ENCODE peak calls at places on chromosomes 3 and 15, in four cellular contexts. One of them, this sample, is unnamed.

GRCh38 chr3:27976933-27977332 is 254.8 kb upstream of the EOMES start:
- DNase-seq in K562: no peak
- DNase-seq in HepG2: no peak
- DNase-seq in GM12878: no peak
- DNase-seq in this sample: no peak

GRCh38 chr3:4986611-4987373 is 7.6 kb downstream of the BHLHE40 start:
- DNase-seq in K562: peak; percentile 97
- DNase-seq in HepG2: peak; percentile 94
- DNase-seq in GM12878: no peak
- DNase-seq in this sample: peak; percentile 92

GRCh38 chr15:78302579-78302978 is 3.2 kb upstream of the SKIC8 start:
- DNase-seq in K562: peak; percentile 29
- DNase-seq in HepG2: no peak
- DNase-seq in GM12878: no peak
- DNase-seq in this sample: no peak

GRCh38 chr3:108698461-108698860 is 58.7 kb downstream of the RETNLB start:
- DNase-seq in K562: no peak
- DNase-seq in HepG2: no peak
- DNase-seq in GM12878: no peak
- DNase-seq in this sample: no peak

GRCh38 chr3:134040066-134040465 is 10.3 kb upstream of the SLCO2A1 start:
- DNase-seq in K562: no peak
- DNase-seq in HepG2: no peak
- DNase-seq in GM12878: no peak
- DNase-seq in this sample: no peak

GRCh38 chr3:59482684-59483083 is 432.9 kb upstream of the CFAP20DC start:
- DNase-seq in K562: no peak
- DNase-seq in HepG2: no peak
- DNase-seq in GM12878: no peak
- DNase-seq in this sample: no peak

GRCh38 chr3:46943237-46944187 is 33.0 kb downstream of the CCDC12 start:
- DNase-seq in K562: no peak
- DNase-seq in HepG2: peak; percentile 94
- DNase-seq in GM12878: no peak
- DNase-seq in this sample: no peak

GRCh38 chr15:101528108-101528916 is 38.8 kb upstream of the PCSK6 start:
- DNase-seq in K562: no peak
- DNase-seq in HepG2: peak; percentile 97
- DNase-seq in GM12878: no peak
- DNase-seq in this sample: no peak

GRCh38 chr3:44398853-44399252 is 60.3 kb downstream of the TCAIM start:
- DNase-seq in K562: no peak
- DNase-seq in HepG2: no peak
- DNase-seq in GM12878: no peak
- DNase-seq in this sample: no peak

GRCh38 chr3:136862611-136862951 is 573 bp downstream of the NCK1 start:
- DNase-seq in K562: peak; percentile 64
- DNase-seq in HepG2: peak; percentile 58
- DNase-seq in GM12878: no peak
- DNase-seq in this sample: peak; percentile 76

GRCh38 chr3:160403028-160403545 is 3.6 kb downstream of the SMC4 start:
- DNase-seq in K562: no peak
- DNase-seq in HepG2: no peak
- DNase-seq in GM12878: no peak
- DNase-seq in this sample: no peak

GRCh38 chr15:59406446-59406845 is 31.5 kb upstream of the FAM81A start:
- DNase-seq in K562: no peak
- DNase-seq in HepG2: no peak
- DNase-seq in GM12878: no peak
- DNase-seq in this sample: no peak

GRCh38 chr3:13595001-13595421 is 46.1 kb downstream of the FBLN2 start:
- DNase-seq in K562: no peak
- DNase-seq in HepG2: no peak
- DNase-seq in GM12878: no peak
- DNase-seq in this sample: no peak

GRCh38 chr15:36905908-36906307 is 194.4 kb downstream of the MEIS2 start:
- DNase-seq in K562: no peak
- DNase-seq in HepG2: no peak
- DNase-seq in GM12878: no peak
- DNase-seq in this sample: no peak

DNA sequence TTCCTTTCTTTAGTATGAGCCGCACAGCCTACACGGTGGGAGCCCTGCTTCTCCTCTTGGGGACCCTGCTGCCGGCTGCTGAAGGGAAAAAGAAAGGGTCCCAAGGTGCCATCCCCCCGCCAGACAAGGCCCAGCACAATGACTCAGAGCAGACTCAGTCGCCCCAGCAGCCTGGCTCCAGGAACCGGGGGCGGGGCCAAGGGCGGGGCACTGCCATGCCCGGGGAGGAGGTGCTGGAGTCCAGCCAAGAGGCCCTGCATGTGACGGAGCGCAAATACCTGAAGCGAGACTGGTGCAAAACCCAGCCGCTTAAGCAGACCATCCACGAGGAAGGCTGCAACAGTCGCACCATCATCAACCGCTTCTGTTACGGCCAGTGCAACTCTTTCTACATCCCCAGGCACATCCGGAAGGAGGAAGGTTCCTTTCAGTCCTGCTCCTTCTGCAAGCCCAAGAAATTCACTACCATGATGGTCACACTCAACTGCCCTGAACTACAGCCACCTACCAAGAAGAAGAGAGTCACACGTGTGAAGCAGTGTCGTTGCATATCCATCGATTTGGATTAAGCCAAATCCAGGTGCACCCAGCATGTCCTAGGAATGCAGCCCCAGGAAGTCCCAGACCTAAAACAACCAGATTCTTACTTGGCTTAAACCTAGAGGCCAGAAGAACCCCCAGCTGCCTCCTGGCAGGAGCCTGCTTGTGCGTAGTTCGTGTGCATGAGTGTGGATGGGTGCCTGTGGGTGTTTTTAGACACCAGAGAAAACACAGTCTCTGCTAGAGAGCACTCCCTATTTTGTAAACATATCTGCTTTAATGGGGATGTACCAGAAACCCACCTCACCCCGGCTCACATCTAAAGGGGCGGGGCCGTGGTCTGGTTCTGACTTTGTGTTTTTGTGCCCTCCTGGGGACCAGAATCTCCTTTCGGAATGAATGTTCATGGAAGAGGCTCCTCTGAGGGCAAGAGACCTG is 13.2 kb downstream of the GREM1 start:
- DNase-seq in K562: peak; percentile 75
- DNase-seq in HepG2: peak; percentile 47
- DNase-seq in GM12878: no peak
- DNase-seq in this sample: no peak
- TF ChIP-seq SIN3A in K562: no peak
- TF ChIP-seq SIN3A in HepG2: no peak
- TF ChIP-seq SIN3A in GM12878: no peak
- TF ChIP-seq SIN3A in this sample: no peak

GRCh38 chr3:184716652-184717607 is 5.1 kb upstream of the MAGEF1 start:
- DNase-seq in K562: no peak
- DNase-seq in HepG2: peak; percentile 12
- DNase-seq in GM12878: no peak
- DNase-seq in this sample: peak; percentile 48
- TF ChIP-seq FOXM1 in K562: no peak
- TF ChIP-seq FOXM1 in HepG2: no peak
- TF ChIP-seq FOXM1 in GM12878: no peak
- TF ChIP-seq FOXM1 in this sample: no peak

DNA sequence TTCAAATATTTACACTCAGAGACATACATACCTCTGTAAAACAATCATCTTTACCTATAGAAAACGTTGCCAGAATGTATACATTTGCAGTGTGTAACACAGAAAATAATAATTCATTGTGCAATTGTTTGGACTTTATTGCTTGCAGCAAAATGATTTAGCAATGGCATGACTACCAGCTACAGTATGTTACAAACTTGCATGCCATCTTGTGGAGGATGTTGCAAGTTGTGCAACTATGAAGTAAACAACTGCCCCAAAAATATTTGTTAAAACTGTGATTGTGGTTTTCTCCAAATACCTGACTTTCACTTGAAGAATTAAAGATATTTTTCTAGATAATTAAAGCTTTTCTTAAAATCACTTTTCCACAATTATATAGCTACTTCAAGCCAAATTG is 27.1 kb upstream of the C3orf49 start:
- DNase-seq in K562: no peak
- DNase-seq in HepG2: no peak
- DNase-seq in GM12878: no peak
- DNase-seq in this sample: no peak
- TF ChIP-seq SIN3A in K562: no peak
- TF ChIP-seq SIN3A in HepG2: no peak
- TF ChIP-seq SIN3A in GM12878: no peak
- TF ChIP-seq SIN3A in this sample: no peak

DNA sequence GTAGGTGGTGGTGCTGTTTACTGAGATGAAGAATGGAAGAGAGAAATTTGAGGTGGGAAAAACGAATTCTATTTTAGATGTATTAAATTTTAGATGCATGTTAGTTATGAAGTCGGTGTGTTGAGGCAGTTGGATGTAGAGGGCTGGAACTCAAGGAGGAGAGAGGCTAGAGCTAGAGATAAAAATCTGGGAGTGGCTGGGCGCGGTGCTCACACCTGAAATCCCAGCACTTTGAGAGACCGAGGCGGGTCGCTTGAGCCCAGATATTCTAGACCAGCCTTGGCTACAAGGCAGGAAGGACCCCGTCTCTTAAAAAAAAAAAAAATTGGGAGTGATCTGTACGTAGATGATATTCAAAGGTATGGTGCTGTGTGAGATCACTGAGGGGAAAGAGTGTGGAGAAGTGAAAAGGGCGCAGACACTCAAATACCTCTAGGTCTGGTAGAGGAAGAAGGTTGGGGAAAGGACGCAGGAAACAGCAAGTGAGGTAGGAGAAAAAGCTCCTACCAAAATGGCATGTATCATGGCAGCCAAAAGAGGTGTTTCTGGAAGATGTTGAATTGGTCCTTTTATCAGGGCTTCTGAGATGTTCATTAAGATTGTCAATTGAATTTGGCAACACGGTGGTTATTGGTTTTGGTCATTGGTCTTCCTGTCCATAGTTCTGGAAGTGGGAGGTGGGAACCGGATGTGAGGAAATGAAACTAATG is 1.8 kb downstream of the YEATS2 start:
- DNase-seq in K562: peak; percentile 23
- DNase-seq in HepG2: no peak
- DNase-seq in GM12878: no peak
- DNase-seq in this sample: no peak
- TF ChIP-seq FOXM1 in K562: no peak
- TF ChIP-seq FOXM1 in HepG2: no peak
- TF ChIP-seq FOXM1 in GM12878: no peak
- TF ChIP-seq FOXM1 in this sample: no peak

GRCh38 chr3:48184299-48184698 is 3.9 kb downstream of the CDC25A start:
- DNase-seq in K562: no peak
- DNase-seq in HepG2: no peak
- DNase-seq in GM12878: no peak
- DNase-seq in this sample: no peak
- TF ChIP-seq SIN3A in K562: no peak
- TF ChIP-seq SIN3A in HepG2: no peak
- TF ChIP-seq SIN3A in GM12878: no peak
- TF ChIP-seq SIN3A in this sample: no peak